ENCODE peak calls at places on chromosome 12, in seven cellular contexts. One of them, this sample, is unnamed.

GRCh38 chr12:129772463-129773169 is 131.2 kb downstream of the TMEM132D start:
- DNase-seq in pancreas: no peak
- DNase-seq in GM23338: peak; percentile 34
- DNase-seq in uterus: no peak
- DNase-seq in ovary: no peak
- DNase-seq in GM23248: no peak
- DNase-seq in left lung: no peak
- DNase-seq in this sample: no peak

GRCh38 chr12:40515041-40515825 is 177.0 kb upstream of the CNTN1 start:
- DNase-seq in pancreas: no peak
- DNase-seq in GM23338: no peak
- DNase-seq in uterus: no peak
- DNase-seq in ovary: no peak
- DNase-seq in GM23248: peak; percentile 29
- DNase-seq in left lung: no peak
- DNase-seq in this sample: no peak

GRCh38 chr12:114355389-114356088 is 50.4 kb downstream of the TBX5 start:
- DNase-seq in pancreas: peak; percentile 66
- DNase-seq in GM23338: peak; percentile 82
- DNase-seq in uterus: no peak
- DNase-seq in ovary: no peak
- DNase-seq in GM23248: peak; percentile 17
- DNase-seq in left lung: no peak
- DNase-seq in this sample: no peak

GRCh38 chr12:97229036-97229435 is 233.6 kb upstream of the RMST start:
- DNase-seq in pancreas: no peak
- DNase-seq in GM23338: no peak
- DNase-seq in uterus: no peak
- DNase-seq in ovary: no peak
- DNase-seq in GM23248: no peak
- DNase-seq in left lung: no peak
- DNase-seq in this sample: no peak

GRCh38 chr12:113475451-113476085 is 3.9 kb upstream of the LHX5 start:
- DNase-seq in pancreas: no peak
- DNase-seq in GM23338: peak; percentile 63
- DNase-seq in uterus: no peak
- DNase-seq in ovary: no peak
- DNase-seq in GM23248: no peak
- DNase-seq in left lung: no peak
- DNase-seq in this sample: no peak

GRCh38 chr12:10739157-10740118 is 16.3 kb upstream of the YBX3 start:
- DNase-seq in pancreas: no peak
- DNase-seq in GM23338: no peak
- DNase-seq in uterus: no peak
- DNase-seq in ovary: no peak
- DNase-seq in GM23248: no peak
- DNase-seq in left lung: no peak
- DNase-seq in this sample: no peak

GRCh38 chr12:24360907-24361306 is 411.4 kb upstream of the SOX5 start:
- DNase-seq in pancreas: no peak
- DNase-seq in GM23338: no peak
- DNase-seq in uterus: no peak
- DNase-seq in ovary: no peak
- DNase-seq in GM23248: no peak
- DNase-seq in left lung: no peak
- DNase-seq in this sample: no peak

GRCh38 chr12:55842681-55843429 is at the start of gene MMP19:
- DNase-seq in pancreas: no peak
- DNase-seq in GM23338: peak; percentile 74
- DNase-seq in uterus: peak; percentile 80
- DNase-seq in ovary: peak; percentile 47
- DNase-seq in GM23248: peak; percentile 87
- DNase-seq in left lung: no peak
- DNase-seq in this sample: no peak

GRCh38 chr12:104712968-104713367 is 245.1 kb downstream of the SLC41A2 start:
- DNase-seq in pancreas: no peak
- DNase-seq in GM23338: no peak
- DNase-seq in uterus: no peak
- DNase-seq in ovary: no peak
- DNase-seq in GM23248: no peak
- DNase-seq in left lung: no peak
- DNase-seq in this sample: no peak

GRCh38 chr12:49537709-49538601 is 875 bp upstream of the KCNH3 start:
- DNase-seq in pancreas: peak; percentile 65
- DNase-seq in GM23338: peak; percentile 69
- DNase-seq in uterus: no peak
- DNase-seq in ovary: no peak
- DNase-seq in GM23248: peak; percentile 45
- DNase-seq in left lung: no peak
- DNase-seq in this sample: no peak

GRCh38 chr12:116594325-116595038 is 35.3 kb downstream of the MAP1LC3B2 start:
- DNase-seq in pancreas: no peak
- DNase-seq in GM23338: no peak
- DNase-seq in uterus: no peak
- DNase-seq in ovary: no peak
- DNase-seq in GM23248: no peak
- DNase-seq in left lung: peak; percentile 77
- DNase-seq in this sample: no peak

GRCh38 chr12:52197371-52198231 is 5.8 kb upstream of the KRT80 start:
- DNase-seq in pancreas: peak; percentile 88
- DNase-seq in GM23338: no peak
- DNase-seq in uterus: no peak
- DNase-seq in ovary: no peak
- DNase-seq in GM23248: peak; percentile 22
- DNase-seq in left lung: peak; percentile 74
- DNase-seq in this sample: no peak

GRCh38 chr12:10607885-10608458 is 5.4 kb downstream of the MAGOHB start:
- DNase-seq in pancreas: no peak
- DNase-seq in GM23338: peak; percentile 59
- DNase-seq in uterus: no peak
- DNase-seq in ovary: no peak
- DNase-seq in GM23248: peak; percentile 55
- DNase-seq in left lung: no peak
- DNase-seq in this sample: no peak

GRCh38 chr12:17214910-17215309 is 608.9 kb upstream of the LMO3 start:
- DNase-seq in pancreas: no peak
- DNase-seq in GM23338: no peak
- DNase-seq in uterus: no peak
- DNase-seq in ovary: no peak
- DNase-seq in GM23248: no peak
- DNase-seq in left lung: no peak
- DNase-seq in this sample: no peak

GRCh38 chr12:89225808-89226368 is 126.4 kb downstream of the DUSP6 start:
- DNase-seq in pancreas: no peak
- DNase-seq in GM23338: peak; percentile 83
- DNase-seq in uterus: no peak
- DNase-seq in ovary: no peak
- DNase-seq in GM23248: peak; percentile 96
- DNase-seq in left lung: peak; percentile 33
- DNase-seq in this sample: no peak

GRCh38 chr12:30850684-30851083 is 75.9 kb upstream of the TSPAN11 start:
- DNase-seq in pancreas: no peak
- DNase-seq in GM23338: peak; percentile 71
- DNase-seq in uterus: no peak
- DNase-seq in ovary: no peak
- DNase-seq in GM23248: no peak
- DNase-seq in left lung: no peak
- DNase-seq in this sample: no peak

GRCh38 chr12:94550964-94551363 is 91.3 kb upstream of the CEP83 start:
- DNase-seq in pancreas: no peak
- DNase-seq in GM23338: no peak
- DNase-seq in uterus: no peak
- DNase-seq in ovary: no peak
- DNase-seq in GM23248: peak; percentile 2
- DNase-seq in left lung: no peak
- DNase-seq in this sample: no peak

GRCh38 chr12:29242921-29243431 is 93.9 kb downstream of the FAR2 start:
- DNase-seq in pancreas: no peak
- DNase-seq in GM23338: no peak
- DNase-seq in uterus: no peak
- DNase-seq in ovary: no peak
- DNase-seq in GM23248: no peak
- DNase-seq in left lung: peak; percentile 43
- DNase-seq in this sample: no peak

GRCh38 chr12:107519906-107520859 is 165.4 kb upstream of the PWP1 start:
- DNase-seq in pancreas: no peak
- DNase-seq in GM23338: no peak
- DNase-seq in uterus: no peak
- DNase-seq in ovary: no peak
- DNase-seq in GM23248: no peak
- DNase-seq in left lung: no peak
- DNase-seq in this sample: no peak

GRCh38 chr12:68425998-68426397 is 93.8 kb upstream of the MDM1 start:
- DNase-seq in pancreas: no peak
- DNase-seq in GM23338: no peak
- DNase-seq in uterus: no peak
- DNase-seq in ovary: no peak
- DNase-seq in GM23248: peak; percentile 81
- DNase-seq in left lung: no peak
- DNase-seq in this sample: no peak

GRCh38 chr12:96048392-96048969 is 13.1 kb upstream of the LTA4H start:
- DNase-seq in pancreas: no peak
- DNase-seq in GM23338: no peak
- DNase-seq in uterus: no peak
- DNase-seq in ovary: no peak
- DNase-seq in GM23248: no peak
- DNase-seq in left lung: no peak
- DNase-seq in this sample: no peak

GRCh38 chr12:96047621-96048211 is 12.3 kb upstream of the LTA4H start:
- DNase-seq in pancreas: no peak
- DNase-seq in GM23338: no peak
- DNase-seq in uterus: no peak
- DNase-seq in ovary: no peak
- DNase-seq in GM23248: peak; percentile 83
- DNase-seq in left lung: peak; percentile 73
- DNase-seq in this sample: no peak

GRCh38 chr12:96045566-96045965 is 10.2 kb upstream of the LTA4H start:
- DNase-seq in pancreas: no peak
- DNase-seq in GM23338: no peak
- DNase-seq in uterus: no peak
- DNase-seq in ovary: no peak
- DNase-seq in GM23248: no peak
- DNase-seq in left lung: peak; percentile 71
- DNase-seq in this sample: peak; percentile 43

GRCh38 chr12:96047151-96047620 is 11.8 kb upstream of the LTA4H start:
- DNase-seq in pancreas: no peak
- DNase-seq in GM23338: no peak
- DNase-seq in uterus: no peak
- DNase-seq in ovary: no peak
- DNase-seq in GM23248: no peak
- DNase-seq in left lung: no peak
- DNase-seq in this sample: no peak

DNA sequence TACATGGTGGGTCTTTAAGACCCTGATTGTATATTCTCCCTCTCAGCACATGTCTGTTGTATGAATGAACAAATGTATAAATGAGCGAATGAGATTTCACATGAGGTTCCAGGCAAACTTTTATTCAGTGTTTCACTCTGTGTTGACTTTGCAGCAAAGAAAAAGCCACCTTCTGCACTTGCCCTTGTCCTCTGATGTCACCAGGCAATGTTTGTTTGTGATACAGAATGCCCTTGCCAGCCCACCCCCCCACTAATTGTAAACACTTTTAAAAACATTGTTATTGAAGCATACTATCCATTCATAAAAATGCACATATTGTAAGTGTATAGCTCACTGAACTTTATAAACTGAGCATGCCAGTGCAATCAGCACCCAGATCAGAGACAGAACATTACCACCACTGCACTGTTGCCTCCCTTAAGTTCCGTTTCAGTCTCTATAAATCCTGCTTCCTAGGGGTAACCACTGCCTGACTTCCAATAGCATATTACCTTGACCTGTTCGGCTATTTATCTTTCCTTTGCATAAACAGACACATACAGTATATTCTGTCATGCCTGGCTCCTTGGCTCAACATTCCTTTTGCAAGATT is 11.3 kb upstream of the LTA4H start:
- DNase-seq in pancreas: no peak
- DNase-seq in GM23338: no peak
- DNase-seq in uterus: no peak
- DNase-seq in ovary: no peak
- DNase-seq in GM23248: no peak
- DNase-seq in left lung: no peak
- DNase-seq in this sample: no peak
- H3K4me1 ChIP-seq in pancreas: peaks cover 33% of the 10 kb centered on the region
- H3K4me1 ChIP-seq in GM23338: no peaks in the 10 kb centered on the region
- H3K4me1 ChIP-seq in uterus: no peaks in the 10 kb centered on the region
- H3K4me1 ChIP-seq in ovary: no peaks in the 10 kb centered on the region
- H3K4me1 ChIP-seq in GM23248: peaks cover 14% of the 10 kb centered on the region
- H3K4me1 ChIP-seq in left lung: peaks cover 15% of the 10 kb centered on the region
- H3K4me1 ChIP-seq in this sample: peaks cover 30% of the 10 kb centered on the region

GRCh38 chr12:111766608-111767361 is at the start of gene ALDH2:
- DNase-seq in pancreas: peak; percentile 86
- DNase-seq in GM23338: peak; percentile 96
- DNase-seq in uterus: peak; percentile 81
- DNase-seq in ovary: peak; percentile 84
- DNase-seq in GM23248: peak; percentile 61
- DNase-seq in left lung: peak; percentile 83
- DNase-seq in this sample: no peak
- H3K4me1 ChIP-seq in pancreas: peaks cover 15% of the 10 kb centered on the region
- H3K4me1 ChIP-seq in GM23338: peaks cover 12% of the 10 kb centered on the region
- H3K4me1 ChIP-seq in uterus: peaks cover 8% of the 10 kb centered on the region
- H3K4me1 ChIP-seq in ovary: peaks cover 13% of the 10 kb centered on the region
- H3K4me1 ChIP-seq in GM23248: no peaks in the 10 kb centered on the region
- H3K4me1 ChIP-seq in left lung: peaks cover 21% of the 10 kb centered on the region
- H3K4me1 ChIP-seq in this sample: peaks cover 9% of the 10 kb centered on the region

GRCh38 chr12:111404362-111405148 is 1.2 kb upstream of the SH2B3 start:
- DNase-seq in pancreas: no peak
- DNase-seq in GM23338: peak; percentile 92
- DNase-seq in uterus: peak; percentile 53
- DNase-seq in ovary: no peak
- DNase-seq in GM23248: peak; percentile 58
- DNase-seq in left lung: no peak
- DNase-seq in this sample: peak; percentile 46
- H3K4me1 ChIP-seq in pancreas: peaks cover 42% of the 10 kb centered on the region
- H3K4me1 ChIP-seq in GM23338: peaks cover 39% of the 10 kb centered on the region
- H3K4me1 ChIP-seq in uterus: no peaks in the 10 kb centered on the region
- H3K4me1 ChIP-seq in ovary: peaks cover 8% of the 10 kb centered on the region
- H3K4me1 ChIP-seq in GM23248: peaks cover 23% of the 10 kb centered on the region
- H3K4me1 ChIP-seq in left lung: peaks cover 22% of the 10 kb centered on the region
- H3K4me1 ChIP-seq in this sample: peaks cover 53% of the 10 kb centered on the region

GRCh38 chr12:2654741-2655140 is 140.0 kb upstream of the FKBP4 start:
- DNase-seq in pancreas: no peak
- DNase-seq in GM23338: no peak
- DNase-seq in uterus: peak; percentile 2
- DNase-seq in ovary: no peak
- DNase-seq in GM23248: no peak
- DNase-seq in left lung: no peak
- DNase-seq in this sample: no peak
- H3K4me1 ChIP-seq in pancreas: no peaks in the 10 kb centered on the region
- H3K4me1 ChIP-seq in GM23338: no peaks in the 10 kb centered on the region
- H3K4me1 ChIP-seq in uterus: no peaks in the 10 kb centered on the region
- H3K4me1 ChIP-seq in ovary: no peaks in the 10 kb centered on the region
- H3K4me1 ChIP-seq in GM23248: no peaks in the 10 kb centered on the region
- H3K4me1 ChIP-seq in left lung: no peaks in the 10 kb centered on the region
- H3K4me1 ChIP-seq in this sample: no peaks in the 10 kb centered on the region

DNA sequence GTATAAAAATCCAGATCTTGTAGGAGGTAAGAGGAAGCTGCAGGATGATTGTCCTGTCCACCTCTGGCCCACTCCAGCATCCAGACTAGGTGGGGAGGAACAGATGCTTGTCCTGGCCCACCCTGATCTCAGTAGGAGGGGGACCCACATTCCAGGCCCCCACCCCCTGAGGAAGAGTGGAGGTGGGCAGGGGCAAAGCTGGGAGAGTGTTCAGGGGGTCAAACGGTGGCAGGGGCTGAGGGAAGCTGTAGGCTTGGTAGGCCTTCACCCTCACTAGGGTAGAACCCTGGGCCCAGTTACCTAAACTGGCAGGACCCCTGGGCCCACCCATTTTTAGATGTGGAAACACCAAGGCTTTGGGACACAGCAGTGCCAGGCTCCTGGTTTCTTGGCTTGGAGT is 4.1 kb downstream of the SLC48A1 start:
- DNase-seq in pancreas: no peak
- DNase-seq in GM23338: no peak
- DNase-seq in uterus: no peak
- DNase-seq in ovary: no peak
- DNase-seq in GM23248: no peak
- DNase-seq in left lung: no peak
- DNase-seq in this sample: no peak
- H3K4me1 ChIP-seq in pancreas: peaks cover 16% of the 10 kb centered on the region
- H3K4me1 ChIP-seq in GM23338: peaks cover 33% of the 10 kb centered on the region
- H3K4me1 ChIP-seq in uterus: no peaks in the 10 kb centered on the region
- H3K4me1 ChIP-seq in ovary: peaks cover 33% of the 10 kb centered on the region
- H3K4me1 ChIP-seq in GM23248: peaks cover 36% of the 10 kb centered on the region
- H3K4me1 ChIP-seq in left lung: peaks cover 19% of the 10 kb centered on the region
- H3K4me1 ChIP-seq in this sample: peaks cover 9% of the 10 kb centered on the region

This sample was measured in effector memory CD4-positive, alpha-beta T cell.